ENCODE peak calls at places on chromosome 5, in five cellular contexts. One of them, this sample, is unnamed. For H3K27me3, H3K36me3 and H3K4me1, the result is how much of the 10 kb centered on the place peaks cover.

GRCh38 chr5:39108987-39109386 is 34.8 kb upstream of the RICTOR start:
- DNase-seq in lung: no peak
- DNase-seq in astrocyte: no peak
- DNase-seq in CD8-positive, alpha-beta memory T cell: no peak
- DNase-seq in pancreas: no peak
- DNase-seq in this sample: no peak

GRCh38 chr5:93578179-93578812 is 2.7 kb downstream of the NR2F1-AS1 start:
- DNase-seq in lung: no peak
- DNase-seq in astrocyte: peak
- DNase-seq in CD8-positive, alpha-beta memory T cell: no peak
- DNase-seq in pancreas: peak
- DNase-seq in this sample: no peak

GRCh38 chr5:140267559-140268018 is 35.3 kb downstream of the PFDN1 start:
- DNase-seq in lung: no peak
- DNase-seq in astrocyte: no peak
- DNase-seq in CD8-positive, alpha-beta memory T cell: no peak
- DNase-seq in pancreas: no peak
- DNase-seq in this sample: no peak

GRCh38 chr5:141487131-141487530 is 1.8 kb upstream of the PCDHGC5 start:
- DNase-seq in lung: no peak
- DNase-seq in astrocyte: no peak
- DNase-seq in CD8-positive, alpha-beta memory T cell: no peak
- DNase-seq in pancreas: no peak
- DNase-seq in this sample: no peak

GRCh38 chr5:130912088-130912487 is 253.0 kb downstream of the HINT1 start:
- DNase-seq in lung: no peak
- DNase-seq in astrocyte: no peak
- DNase-seq in CD8-positive, alpha-beta memory T cell: no peak
- DNase-seq in pancreas: no peak
- DNase-seq in this sample: no peak

GRCh38 chr5:56414056-56414455 is 180.9 kb upstream of the ANKRD55 start:
- DNase-seq in lung: no peak
- DNase-seq in astrocyte: no peak
- DNase-seq in CD8-positive, alpha-beta memory T cell: no peak
- DNase-seq in pancreas: no peak
- DNase-seq in this sample: no peak

GRCh38 chr5:157308826-157309465 is 43.0 kb downstream of the CYFIP2 start:
- DNase-seq in lung: no peak
- DNase-seq in astrocyte: no peak
- DNase-seq in CD8-positive, alpha-beta memory T cell: no peak
- DNase-seq in pancreas: no peak
- DNase-seq in this sample: no peak

GRCh38 chr5:6525910-6526309 is 77.3 kb downstream of the UBE2QL1 start:
- DNase-seq in lung: no peak
- DNase-seq in astrocyte: no peak
- DNase-seq in CD8-positive, alpha-beta memory T cell: no peak
- DNase-seq in pancreas: no peak
- DNase-seq in this sample: peak

GRCh38 chr5:143261748-143262392 is 141.6 kb downstream of the NR3C1 start:
- DNase-seq in lung: no peak
- DNase-seq in astrocyte: peak
- DNase-seq in CD8-positive, alpha-beta memory T cell: no peak
- DNase-seq in pancreas: no peak
- DNase-seq in this sample: no peak

GRCh38 chr5:33411498-33411897 is 29.3 kb upstream of the TARS1 start:
- DNase-seq in lung: no peak
- DNase-seq in astrocyte: no peak
- DNase-seq in CD8-positive, alpha-beta memory T cell: no peak
- DNase-seq in pancreas: no peak
- DNase-seq in this sample: no peak

GRCh38 chr5:106862450-106863193 is 808.1 kb downstream of the EFNA5 start:
- DNase-seq in lung: no peak
- DNase-seq in astrocyte: peak
- DNase-seq in CD8-positive, alpha-beta memory T cell: no peak
- DNase-seq in pancreas: no peak
- DNase-seq in this sample: no peak

GRCh38 chr5:20360243-20360642 is 372.2 kb upstream of the CDH18 start:
- DNase-seq in lung: no peak
- DNase-seq in astrocyte: no peak
- DNase-seq in CD8-positive, alpha-beta memory T cell: no peak
- DNase-seq in pancreas: no peak
- DNase-seq in this sample: no peak

GRCh38 chr5:27818888-27819287 is 780.5 kb upstream of the CDH9 start:
- DNase-seq in lung: no peak
- DNase-seq in astrocyte: no peak
- DNase-seq in CD8-positive, alpha-beta memory T cell: no peak
- DNase-seq in pancreas: no peak
- DNase-seq in this sample: no peak

GRCh38 chr5:14444988-14445387 is 136.6 kb upstream of the OTULINL start:
- DNase-seq in lung: no peak
- DNase-seq in astrocyte: no peak
- DNase-seq in CD8-positive, alpha-beta memory T cell: no peak
- DNase-seq in pancreas: no peak
- DNase-seq in this sample: no peak

GRCh38 chr5:113123563-113123962 is 147.0 kb downstream of the DCP2 start:
- DNase-seq in lung: no peak
- DNase-seq in astrocyte: no peak
- DNase-seq in CD8-positive, alpha-beta memory T cell: no peak
- DNase-seq in pancreas: no peak
- DNase-seq in this sample: peak

GRCh38 chr5:15808577-15808976 is 308.6 kb downstream of the FBXL7 start:
- DNase-seq in lung: no peak
- DNase-seq in astrocyte: no peak
- DNase-seq in CD8-positive, alpha-beta memory T cell: no peak
- DNase-seq in pancreas: no peak
- DNase-seq in this sample: no peak

GRCh38 chr5:97554992-97555981 is 372.2 kb upstream of the RIOK2 start:
- DNase-seq in lung: no peak
- DNase-seq in astrocyte: peak
- DNase-seq in CD8-positive, alpha-beta memory T cell: no peak
- DNase-seq in pancreas: no peak
- DNase-seq in this sample: no peak

GRCh38 chr5:139140631-139141071 is 57.5 kb downstream of the SIL1 start:
- DNase-seq in lung: no peak
- DNase-seq in astrocyte: peak
- DNase-seq in CD8-positive, alpha-beta memory T cell: no peak
- DNase-seq in pancreas: no peak
- DNase-seq in this sample: no peak

GRCh38 chr5:55668356-55668755 is 43.8 kb downstream of the SLC38A9 start:
- DNase-seq in lung: no peak
- DNase-seq in astrocyte: peak
- DNase-seq in CD8-positive, alpha-beta memory T cell: no peak
- DNase-seq in pancreas: no peak
- DNase-seq in this sample: no peak

GRCh38 chr5:172710695-172711094 is 60.3 kb downstream of the DUSP1 start:
- DNase-seq in lung: no peak
- DNase-seq in astrocyte: no peak
- DNase-seq in CD8-positive, alpha-beta memory T cell: no peak
- DNase-seq in pancreas: no peak
- DNase-seq in this sample: no peak

GRCh38 chr5:76450059-76450458 is 47.0 kb downstream of the IQGAP2 start:
- DNase-seq in lung: no peak
- DNase-seq in astrocyte: no peak
- DNase-seq in CD8-positive, alpha-beta memory T cell: no peak
- DNase-seq in pancreas: no peak
- DNase-seq in this sample: no peak

GRCh38 chr5:66513130-66513529 is 83.1 kb upstream of the MAST4 start:
- DNase-seq in lung: no peak
- DNase-seq in astrocyte: no peak
- DNase-seq in CD8-positive, alpha-beta memory T cell: no peak
- DNase-seq in pancreas: no peak
- DNase-seq in this sample: no peak

GRCh38 chr5:79842006-79842881 is 148.8 kb downstream of the MTX3 start:
- DNase-seq in lung: peak
- DNase-seq in astrocyte: no peak
- DNase-seq in CD8-positive, alpha-beta memory T cell: no peak
- DNase-seq in pancreas: no peak
- DNase-seq in this sample: no peak

GRCh38 chr5:78504726-78505431 is 143.7 kb downstream of the LHFPL2 start:
- DNase-seq in lung: peak
- DNase-seq in astrocyte: peak
- DNase-seq in CD8-positive, alpha-beta memory T cell: no peak
- DNase-seq in pancreas: peak
- DNase-seq in this sample: peak

GRCh38 chr5:87154191-87154590 is 113.5 kb upstream of the RASA1 start:
- DNase-seq in lung: no peak
- DNase-seq in astrocyte: no peak
- DNase-seq in CD8-positive, alpha-beta memory T cell: no peak
- DNase-seq in pancreas: no peak
- DNase-seq in this sample: no peak

GRCh38 chr5:6712136-6712581 is 1.1 kb upstream of the TENT4A start:
- DNase-seq in lung: peak
- DNase-seq in astrocyte: peak
- DNase-seq in CD8-positive, alpha-beta memory T cell: peak
- DNase-seq in pancreas: peak
- DNase-seq in this sample: peak

GRCh38 chr5:107248065-107248695 is 422.6 kb downstream of the EFNA5 start:
- DNase-seq in lung: peak
- DNase-seq in astrocyte: no peak
- DNase-seq in CD8-positive, alpha-beta memory T cell: no peak
- DNase-seq in pancreas: peak
- DNase-seq in this sample: peak

GRCh38 chr5:61301820-61302563 is 30.1 kb upstream of the ZSWIM6 start:
- DNase-seq in lung: peak
- DNase-seq in astrocyte: peak
- DNase-seq in CD8-positive, alpha-beta memory T cell: no peak
- DNase-seq in pancreas: no peak
- DNase-seq in this sample: no peak

GRCh38 chr5:141940695-141941271 is 17.1 kb downstream of the DELE1 start:
- DNase-seq in lung: no peak
- DNase-seq in astrocyte: peak
- DNase-seq in CD8-positive, alpha-beta memory T cell: no peak
- DNase-seq in pancreas: no peak
- DNase-seq in this sample: no peak

GRCh38 chr5:132905938-132906337 is 32.5 kb downstream of the LEAP2 start:
- DNase-seq in lung: no peak
- DNase-seq in astrocyte: no peak
- DNase-seq in CD8-positive, alpha-beta memory T cell: no peak
- DNase-seq in pancreas: no peak
- DNase-seq in this sample: no peak

GRCh38 chr5:133427121-133427777 is 185.1 kb downstream of the FSTL4 start:
- DNase-seq in lung: no peak
- DNase-seq in astrocyte: peak
- DNase-seq in CD8-positive, alpha-beta memory T cell: no peak
- DNase-seq in pancreas: no peak
- DNase-seq in this sample: no peak

GRCh38 chr5:151063590-151063989 is 17.2 kb downstream of the TNIP1 start:
- DNase-seq in lung: no peak
- DNase-seq in astrocyte: peak
- DNase-seq in CD8-positive, alpha-beta memory T cell: no peak
- DNase-seq in pancreas: no peak
- DNase-seq in this sample: no peak

GRCh38 chr5:65790371-65791163 is 68.6 kb downstream of the NLN start:
- DNase-seq in lung: no peak
- DNase-seq in astrocyte: no peak
- DNase-seq in CD8-positive, alpha-beta memory T cell: no peak
- DNase-seq in pancreas: no peak
- DNase-seq in this sample: no peak

GRCh38 chr5:143618146-143618545 is 193.8 kb upstream of the HMHB1 start:
- DNase-seq in lung: no peak
- DNase-seq in astrocyte: no peak
- DNase-seq in CD8-positive, alpha-beta memory T cell: no peak
- DNase-seq in pancreas: no peak
- DNase-seq in this sample: no peak

GRCh38 chr5:56278267-56278826 is 45.2 kb upstream of the ANKRD55 start:
- DNase-seq in lung: no peak
- DNase-seq in astrocyte: peak
- DNase-seq in CD8-positive, alpha-beta memory T cell: no peak
- DNase-seq in pancreas: no peak
- DNase-seq in this sample: no peak

GRCh38 chr5:67992919-67993318 is 222.6 kb upstream of the PIK3R1 start:
- DNase-seq in lung: no peak
- DNase-seq in astrocyte: peak
- DNase-seq in CD8-positive, alpha-beta memory T cell: no peak
- DNase-seq in pancreas: no peak
- DNase-seq in this sample: no peak

GRCh38 chr5:138180841-138181240 is 1.9 kb downstream of the KIF20A start:
- DNase-seq in lung: no peak
- DNase-seq in astrocyte: no peak
- DNase-seq in CD8-positive, alpha-beta memory T cell: no peak
- DNase-seq in pancreas: no peak
- DNase-seq in this sample: no peak

GRCh38 chr5:73233053-73233460 is 60.1 kb downstream of the TMEM174 start:
- DNase-seq in lung: no peak
- DNase-seq in astrocyte: no peak
- DNase-seq in CD8-positive, alpha-beta memory T cell: no peak
- DNase-seq in pancreas: no peak
- DNase-seq in this sample: no peak
- H3K27me3 ChIP-seq in lung: under half
- H3K27me3 ChIP-seq in astrocyte: under half
- H3K27me3 ChIP-seq in CD8-positive, alpha-beta memory T cell: half or more
- H3K27me3 ChIP-seq in pancreas: under half
- H3K27me3 ChIP-seq in this sample: under half

GRCh38 chr5:180624630-180625029 is 24.8 kb downstream of the FLT4 start:
- DNase-seq in lung: no peak
- DNase-seq in astrocyte: no peak
- DNase-seq in CD8-positive, alpha-beta memory T cell: no peak
- DNase-seq in pancreas: no peak
- DNase-seq in this sample: no peak
- H3K36me3 ChIP-seq in lung: under half
- H3K36me3 ChIP-seq in astrocyte: under half
- H3K36me3 ChIP-seq in CD8-positive, alpha-beta memory T cell: under half
- H3K36me3 ChIP-seq in pancreas: under half
- H3K36me3 ChIP-seq in this sample: under half

GRCh38 chr5:152529456-152529855 is 124.4 kb upstream of the NMUR2 start:
- DNase-seq in lung: no peak
- DNase-seq in astrocyte: no peak
- DNase-seq in CD8-positive, alpha-beta memory T cell: no peak
- DNase-seq in pancreas: no peak
- DNase-seq in this sample: no peak

GRCh38 chr5:152527358-152528048 is 122.4 kb upstream of the NMUR2 start:
- DNase-seq in lung: no peak
- DNase-seq in astrocyte: no peak
- DNase-seq in CD8-positive, alpha-beta memory T cell: no peak
- DNase-seq in pancreas: no peak
- DNase-seq in this sample: no peak

DNA sequence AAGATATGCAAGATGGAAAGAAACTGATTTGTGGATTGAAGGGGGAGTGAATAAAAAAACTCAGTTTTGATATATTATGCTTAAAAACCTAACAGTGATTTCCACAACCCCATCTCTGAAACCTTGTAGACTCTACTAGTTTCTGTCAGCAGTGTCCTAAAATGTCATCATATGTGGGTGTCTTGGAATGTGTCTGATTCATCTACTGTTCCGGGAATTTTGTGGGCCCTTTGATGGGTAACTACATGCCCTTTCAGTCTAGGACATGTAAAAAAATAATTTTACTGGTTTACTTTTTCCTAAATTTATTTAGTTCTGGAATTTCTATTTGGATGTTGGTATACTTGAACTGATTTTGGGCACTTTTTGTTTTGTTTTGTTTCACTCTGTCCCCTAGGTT is 118.9 kb upstream of the NMUR2 start:
- DNase-seq in lung: no peak
- DNase-seq in astrocyte: no peak
- DNase-seq in CD8-positive, alpha-beta memory T cell: no peak
- DNase-seq in pancreas: no peak
- DNase-seq in this sample: no peak
- H3K4me1 ChIP-seq in lung: under half
- H3K4me1 ChIP-seq in astrocyte: under half
- H3K4me1 ChIP-seq in CD8-positive, alpha-beta memory T cell: under half
- H3K4me1 ChIP-seq in pancreas: under half
- H3K4me1 ChIP-seq in this sample: under half

GRCh38 chr5:81749186-81749561 is 1.7 kb downstream of the SSBP2 start:
- DNase-seq in lung: no peak
- DNase-seq in astrocyte: no peak
- DNase-seq in CD8-positive, alpha-beta memory T cell: no peak
- DNase-seq in pancreas: no peak
- DNase-seq in this sample: no peak
- H3K27me3 ChIP-seq in lung: under half
- H3K27me3 ChIP-seq in astrocyte: under half
- H3K27me3 ChIP-seq in CD8-positive, alpha-beta memory T cell: under half
- H3K27me3 ChIP-seq in pancreas: under half
- H3K27me3 ChIP-seq in this sample: under half